ENCODE peak calls at places on chromosomes 12 and 14, in five cellular contexts. R is body of pancreas, W is BE2C, K is K562, Z is GM12865. V is an unnamed sample.

GRCh38 chr14:94098359-94098758 is 12.2 kb upstream of the IFI27 start:
- DNase-seq in R (no peak), W (no peak), K (no peak), Z (no peak), V (no peak)

GRCh38 chr12:45304514-45305178 is 88.8 kb downstream of the ANO6 start:
- DNase-seq in R (no peak), W (no peak), K (no peak), Z (no peak), V (no peak)

GRCh38 chr12:106955377-106956047 is at the start of gene TMEM263:
- DNase-seq in R (peak), W (peak), K (peak), Z (peak), V (peak)

GRCh38 chr12:116434155-116435065 is 124.8 kb upstream of the MAP1LC3B2 start:
- DNase-seq in R (peak), W (peak), K (peak), Z (no peak), V (peak)

GRCh38 chr12:122072031-122072970 is 6.3 kb upstream of the MLXIP start:
- DNase-seq in R (peak), W (peak), K (peak), Z (no peak), V (no peak)

GRCh38 chr14:102975662-102976061 is 53.2 kb downstream of the AMN start:
- DNase-seq in R (no peak), W (no peak), K (no peak), Z (no peak), V (no peak)

GRCh38 chr12:74365178-74365964 is 172.3 kb upstream of the ATXN7L3B start:
- DNase-seq in R (peak), W (peak), K (peak), Z (peak), V (no peak)

GRCh38 chr12:80838708-80839107 is 99.0 kb downstream of the LIN7A start:
- DNase-seq in R (no peak), W (no peak), K (no peak), Z (no peak), V (no peak)

GRCh38 chr12:123973552-123974341 is 732 bp downstream of the ZNF664 start:
- DNase-seq in R (peak), W (peak), K (no peak), Z (peak), V (no peak)

GRCh38 chr12:32125455-32126084 is 18.9 kb downstream of the BICD1 start:
- DNase-seq in R (no peak), W (no peak), K (no peak), Z (no peak), V (peak)

GRCh38 chr14:58401587-58401986 is 5.9 kb downstream of the TOMM20L start:
- DNase-seq in R (no peak), W (no peak), K (no peak), Z (no peak), V (no peak)

GRCh38 chr12:69985656-69986055 is 160.6 kb downstream of the MYRFL start:
- DNase-seq in R (no peak), W (peak), K (peak), Z (peak), V (no peak)

DNA sequence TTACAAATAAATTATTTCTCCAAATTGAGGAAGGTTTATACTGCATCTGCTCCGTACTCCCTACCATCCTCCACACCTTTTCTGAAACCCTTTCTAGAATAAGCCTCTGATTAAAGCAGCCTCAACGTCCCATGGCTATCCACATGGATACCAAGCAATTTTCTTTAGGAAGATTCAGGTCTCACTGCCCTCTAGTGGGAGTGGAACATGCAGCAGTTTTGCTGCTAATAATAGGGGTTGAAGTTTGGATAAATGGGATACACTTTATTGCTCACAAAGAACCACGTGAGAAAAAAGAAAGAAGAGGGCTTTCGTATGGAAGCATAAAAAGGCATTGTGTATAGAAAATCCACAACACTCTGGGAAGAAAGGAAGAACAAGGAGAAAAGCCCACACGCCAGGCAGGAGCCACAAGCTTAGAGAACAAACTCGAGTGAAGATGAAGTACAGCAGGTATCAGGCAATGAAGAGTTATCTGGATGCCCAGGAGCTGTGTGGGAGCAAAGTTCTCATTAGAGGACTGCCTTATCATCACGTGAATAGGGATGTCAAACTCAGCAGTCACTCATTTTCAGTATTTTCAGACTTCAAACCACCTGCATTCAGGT is 45.8 kb downstream of the CCER1 start:
- DNase-seq in R (peak), W (peak), K (peak), Z (peak), V (no peak)
- TF ChIP-seq CTCF in R (peak), W (peak), K (peak), Z (peak), V (peak)

GRCh38 chr14:54772451-54772881 is 130.2 kb downstream of the GCH1 start:
- DNase-seq in R (no peak), W (no peak), K (no peak), Z (no peak), V (no peak)
- H3K4me3 ChIP-seq in R (no peak), W (no peak), K (peak), Z (no peak), V (no peak)

GRCh38 chr14:32998433-32998832 is 59.8 kb downstream of the NPAS3 start:
- DNase-seq in R (no peak), W (no peak), K (no peak), Z (no peak), V (no peak)
- TF ChIP-seq CTCF in R (peak), W (peak), K (no peak), Z (no peak), V (peak)

GRCh38 chr12:91224411-91224810 is 41.8 kb upstream of the DCN start:
- DNase-seq in R (no peak), W (no peak), K (no peak), Z (no peak), V (no peak)
- H3K4me3 ChIP-seq in R (no peak), W (no peak), K (no peak), Z (no peak), V (no peak)

GRCh38 chr12:130863298-130863697 is 8.6 kb upstream of the RAN start:
- DNase-seq in R (no peak), W (no peak), K (no peak), Z (no peak), V (no peak)
- TF ChIP-seq CTCF in R (no peak), W (peak), K (no peak), Z (no peak), V (no peak)

DNA sequence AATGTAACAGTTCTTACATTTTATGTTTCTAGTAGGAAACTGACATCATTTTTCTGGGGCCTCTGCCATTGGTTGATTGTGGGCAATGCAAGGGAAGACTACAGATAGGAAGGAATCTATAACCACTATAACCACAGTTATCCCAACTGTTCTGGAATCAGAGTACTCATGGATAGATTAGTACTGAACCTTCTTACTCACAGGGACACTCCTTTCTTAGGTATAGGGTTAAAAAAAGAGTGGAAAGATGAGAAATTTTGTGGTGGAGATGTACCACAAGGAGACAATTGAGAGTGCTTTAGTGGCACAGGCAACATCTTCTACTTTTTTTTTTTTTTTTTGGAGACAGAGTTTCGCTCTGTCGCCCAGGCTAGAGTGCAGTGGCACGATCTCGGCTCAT is 21.0 kb downstream of the TMEM116 start:
- DNase-seq in R (no peak), W (no peak), K (no peak), Z (no peak), V (no peak)
- H3K4me3 ChIP-seq in R (no peak), W (no peak), K (no peak), Z (no peak), V (no peak)

GRCh38 chr12:128844031-128844635 is 9.1 kb upstream of the GLT1D1 start:
- DNase-seq in R (no peak), W (no peak), K (no peak), Z (peak), V (no peak)
- TF ChIP-seq CTCF in R (no peak), W (no peak), K (peak), Z (peak), V (peak)

GRCh38 chr12:113467154-113467513 is 4.5 kb downstream of the LHX5 start:
- DNase-seq in R (no peak), W (no peak), K (no peak), Z (no peak), V (no peak)
- H3K4me3 ChIP-seq in R (no peak), W (no peak), K (peak), Z (peak), V (no peak)

V was measured in retinal pigment epithelial cell.